ENCODE peak calls at places on chromosomes 11 and 22, in four cellular contexts. U is SK-N-SH, W is osteocyte, K is cardiac fibroblast. V is an unnamed sample.

GRCh38 chr11:112005422-112006094 is 19.6 kb upstream of the DLAT start:
- DNase-seq in U (no peak), W (no peak), K (no peak), V (no peak)

GRCh38 chr11:69320756-69321741 is 27.1 kb downstream of the MYEOV start:
- DNase-seq in U (no peak), W (no peak), K (no peak), V (no peak)

GRCh38 chr11:92302766-92303165 is 78.1 kb downstream of the FAT3 start:
- DNase-seq in U (no peak), W (no peak), K (no peak), V (no peak)

GRCh38 chr11:59189986-59190385 is 18.1 kb downstream of the DTX4 start:
- DNase-seq in U (no peak), W (no peak), K (peak), V (no peak)

GRCh38 chr11:2673871-2674471 is 25.8 kb downstream of the KCNQ1OT1 start:
- DNase-seq in U (no peak), W (peak), K (no peak), V (no peak)

GRCh38 chr11:9092846-9093778 is 1.7 kb upstream of the SCUBE2 start:
- DNase-seq in U (peak), W (no peak), K (peak), V (no peak)

GRCh38 chr22:20237480-20238440 is 30.4 kb downstream of the RTN4R start:
- DNase-seq in U (no peak), W (no peak), K (no peak), V (no peak)

GRCh38 chr11:78295347-78295746 is 106.6 kb downstream of the USP35 start:
- DNase-seq in U (no peak), W (no peak), K (no peak), V (no peak)

GRCh38 chr11:134034496-134035381 is 34.1 kb upstream of the JAM3 start:
- DNase-seq in U (no peak), W (no peak), K (no peak), V (no peak)

GRCh38 chr11:44563716-44564115 is 1.7 kb upstream of the CD82 start:
- DNase-seq in U (no peak), W (no peak), K (peak), V (no peak)

GRCh38 chr11:89498845-89499448 is 7.8 kb upstream of the NOX4 start:
- DNase-seq in U (no peak), W (no peak), K (no peak), V (no peak)
- TF ChIP-seq CTCF in U (peak), W (peak), K (peak), V (no peak)

GRCh38 chr11:71133946-71134345 is 118.4 kb downstream of the SHANK2 start:
- DNase-seq in U (no peak), W (no peak), K (no peak), V (no peak)

GRCh38 chr11:71135112-71135511 is 117.3 kb downstream of the SHANK2 start:
- DNase-seq in U (no peak), W (no peak), K (no peak), V (no peak)

GRCh38 chr11:71130106-71130505 is 122.3 kb downstream of the SHANK2 start:
- DNase-seq in U (no peak), W (no peak), K (no peak), V (no peak)

GRCh38 chr11:71129624-71130023 is 122.8 kb downstream of the SHANK2 start:
- DNase-seq in U (no peak), W (no peak), K (no peak), V (no peak)

GRCh38 chr11:71131861-71132260 is 120.5 kb downstream of the SHANK2 start:
- DNase-seq in U (no peak), W (no peak), K (no peak), V (no peak)
- TF ChIP-seq CTCF in U (no peak), W (no peak), K (no peak), V (no peak)

GRCh38 chr11:79538775-79539174 is 97.9 kb upstream of the TENM4 start:
- DNase-seq in U (no peak), W (no peak), K (no peak), V (no peak)
- TF ChIP-seq CTCF in U (no peak), W (no peak), K (no peak), V (no peak)

GRCh38 chr11:62507023-62507422 is 39.6 kb downstream of the AHNAK start:
- DNase-seq in U (no peak), W (no peak), K (no peak), V (no peak)

GRCh38 chr11:62505112-62505783 is 41.4 kb downstream of the AHNAK start:
- DNase-seq in U (no peak), W (no peak), K (no peak), V (no peak)

GRCh38 chr11:62506413-62506940 is 40.1 kb downstream of the AHNAK start:
- DNase-seq in U (no peak), W (no peak), K (no peak), V (no peak)

GRCh38 chr11:62505784-62506145 is 40.8 kb downstream of the AHNAK start:
- DNase-seq in U (no peak), W (no peak), K (no peak), V (no peak)

GRCh38 chr11:62508336-62509058 is 38.1 kb downstream of the AHNAK start:
- DNase-seq in U (peak), W (peak), K (peak), V (no peak)
- TF ChIP-seq CTCF in U (peak), W (peak), K (no peak), V (no peak)

GRCh38 chr11:96073536-96073935 is 149.6 kb upstream of the MTMR2 start:
- DNase-seq in U (no peak), W (no peak), K (no peak), V (no peak)
- TF ChIP-seq CTCF in U (no peak), W (no peak), K (no peak), V (no peak)

DNA sequence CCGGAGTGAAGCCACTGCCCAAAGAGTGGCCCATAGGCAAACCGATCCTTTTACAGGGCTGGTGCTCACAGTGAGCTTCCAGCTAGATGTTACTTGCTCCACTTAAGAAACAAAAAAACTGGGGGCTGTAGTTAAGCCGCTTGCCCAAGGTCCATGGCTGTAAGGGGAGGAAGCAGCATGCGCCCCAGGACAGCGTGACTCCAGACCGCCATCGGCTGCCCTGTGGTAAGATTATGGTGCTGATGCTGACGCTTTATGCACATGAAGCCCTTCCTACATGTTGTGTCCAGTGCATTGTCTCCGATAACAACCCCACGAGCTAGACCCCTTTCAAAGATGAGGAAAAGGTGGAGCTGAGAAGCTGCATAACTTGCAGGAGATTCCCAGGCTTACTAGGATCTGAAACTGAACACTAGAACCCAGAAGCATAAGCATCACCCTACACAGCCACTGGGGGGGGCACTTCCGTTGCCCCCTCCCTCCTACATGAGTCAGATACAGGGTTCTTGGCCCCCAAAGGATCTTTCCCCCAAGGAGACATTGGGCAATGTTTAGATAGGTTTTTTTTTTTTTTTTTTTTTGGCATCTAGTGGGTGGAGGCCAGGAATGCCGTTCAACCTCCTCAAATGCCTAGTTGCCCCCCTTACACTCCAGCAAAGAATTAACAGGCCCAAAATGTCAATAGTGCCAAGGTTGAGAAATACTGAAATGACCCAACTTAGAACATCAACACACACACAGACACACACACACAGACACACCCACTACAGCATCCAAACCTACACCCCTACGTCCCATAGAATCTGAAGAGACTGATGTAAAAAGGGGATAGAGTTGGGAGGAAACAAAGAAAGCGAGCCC is 53.9 kb downstream of the MN1 start:
- DNase-seq in U (no peak), W (no peak), K (peak), V (no peak)
- TF ChIP-seq CTCF in U (peak), W (peak), K (peak), V (peak)

GRCh38 chr11:124837491-124837856 is 27.8 kb upstream of the ROBO3 start:
- DNase-seq in U (peak), W (peak), K (peak), V (peak)
- TF ChIP-seq CTCF in U (peak), W (peak), K (peak), V (peak)

GRCh38 chr22:27317156-27317555 is 484.4 kb downstream of the MN1 start:
- DNase-seq in U (no peak), W (no peak), K (no peak), V (no peak)
- TF ChIP-seq CTCF in U (no peak), W (peak), K (peak), V (no peak)

DNA sequence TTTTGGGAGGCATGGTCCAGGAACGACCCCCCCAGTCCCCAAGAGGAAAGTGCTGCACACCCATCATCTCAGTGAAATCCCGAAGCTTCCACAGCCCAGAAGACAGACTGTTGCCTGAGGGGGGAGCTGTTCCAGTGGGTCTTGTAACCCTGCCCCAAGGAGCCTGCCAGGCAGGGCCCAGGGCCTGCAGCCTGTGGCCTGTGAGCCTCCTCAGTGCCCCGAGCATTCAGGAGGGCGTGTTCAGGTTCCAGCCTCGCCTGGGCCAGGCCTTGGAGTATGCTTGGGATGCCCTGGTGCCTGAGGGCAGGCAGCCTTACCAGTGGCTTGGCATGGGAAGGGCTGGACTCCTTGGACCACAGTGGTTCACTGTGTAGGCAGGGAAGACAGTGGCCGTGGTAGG is 18.0 kb upstream of the CABP2 start:
- DNase-seq in U (no peak), W (no peak), K (no peak), V (no peak)
- TF ChIP-seq CTCF in U (no peak), W (no peak), K (no peak), V (no peak)

V was measured in D721Med.